ENCODE peak calls at places on chromosomes 11 and 22, in four cellular contexts. J is WTC11; D is stimulated activated CD4-positive, alpha-beta T cell treated with anti-CD3 and anti-CD28 coated beads, TNF-alpha, amount 100 ng/mL, for 1 hour; S is CD4-positive, alpha-beta T cell. B is an unnamed sample.

GRCh38 chr22:27420817-27421361 is 380.7 kb downstream of the MN1 start:
- DNase-seq in J (no peak), S (no peak), D (no peak), B (no peak)

GRCh38 chr11:35785287-35786167 is 123.0 kb downstream of the TRIM44 start:
- DNase-seq in S (no peak), J (no peak), D (no peak), B (no peak)

GRCh38 chr11:88569342-88569741 is 231.8 kb upstream of the CTSC start:
- DNase-seq in S (no peak), D (no peak), J (no peak), B (no peak)

GRCh38 chr22:22945195-22945594 is 57.6 kb downstream of the IGLL5 start:
- DNase-seq in S (no peak), D (no peak), J (no peak), B (no peak)

GRCh38 chr11:9745411-9746211 is 81.7 kb downstream of the SWAP70 start:
- DNase-seq in D (no peak), J (no peak), S (no peak), B (no peak)

GRCh38 chr22:37145415-37146385 is 4.0 kb downstream of the IL2RB start:
- DNase-seq in D (no peak), J (no peak), S (no peak), B (no peak)

GRCh38 chr11:2998073-2998850 is 6.1 kb upstream of the NAP1L4 start:
- DNase-seq in S (no peak), J (no peak), D (no peak), B (no peak)

GRCh38 chr11:78812513-78813293 is 238.0 kb upstream of the NARS2 start:
- DNase-seq in J (no peak), S (no peak), D (no peak), B (no peak)

GRCh38 chr11:42175203-42175602 is 715.8 kb upstream of the LRRC4C start:
- DNase-seq in S (no peak), J (no peak), D (no peak), B (no peak)

GRCh38 chr11:8584096-8584495 is 9.9 kb downstream of the STK33 start:
- DNase-seq in D (no peak), S (no peak), J (no peak), B (no peak)